ENCODE peak calls at places on chromosomes 6 and 20, in four cellular contexts. One of them, this sample, is unnamed.

GRCh38 chr6:24766685-24767462 is 7.9 kb upstream of the GMNN start:
- DNase-seq in GM23338: no peak
- DNase-seq in RWPE2: no peak
- DNase-seq in GF-D8: no peak
- DNase-seq in this sample: no peak

GRCh38 chr6:133100870-133101269 is 140.3 kb upstream of the EYA4 start:
- DNase-seq in GM23338: no peak
- DNase-seq in RWPE2: no peak
- DNase-seq in GF-D8: no peak
- DNase-seq in this sample: no peak

GRCh38 chr6:108988291-108988690 is 106.4 kb downstream of the SESN1 start:
- DNase-seq in GM23338: no peak
- DNase-seq in RWPE2: no peak
- DNase-seq in GF-D8: no peak
- DNase-seq in this sample: no peak

GRCh38 chr20:43189614-43190331 is at the start of gene PTPRT:
- DNase-seq in GM23338: peak; percentile 24
- DNase-seq in RWPE2: no peak
- DNase-seq in GF-D8: no peak
- DNase-seq in this sample: no peak

GRCh38 chr20:62928246-62928939 is 2.1 kb upstream of the DIDO1 start:
- DNase-seq in GM23338: peak; percentile 86
- DNase-seq in RWPE2: peak; percentile 74
- DNase-seq in GF-D8: peak; percentile 30
- DNase-seq in this sample: no peak

GRCh38 chr20:36836591-36837329 is 39.2 kb upstream of the TLDC2 start:
- DNase-seq in GM23338: peak; percentile 96
- DNase-seq in RWPE2: peak; percentile 90
- DNase-seq in GF-D8: peak; percentile 56
- DNase-seq in this sample: peak; percentile 55

GRCh38 chr6:13000537-13000936 is 284.0 kb downstream of the PHACTR1 start:
- DNase-seq in GM23338: no peak
- DNase-seq in RWPE2: no peak
- DNase-seq in GF-D8: no peak
- DNase-seq in this sample: no peak

GRCh38 chr6:139303176-139303575 is 11.4 kb upstream of the TXLNB start:
- DNase-seq in GM23338: no peak
- DNase-seq in RWPE2: no peak
- DNase-seq in GF-D8: no peak
- DNase-seq in this sample: no peak

GRCh38 chr6:23173231-23173630 is 603.9 kb downstream of the HDGFL1 start:
- DNase-seq in GM23338: no peak
- DNase-seq in RWPE2: no peak
- DNase-seq in GF-D8: peak; percentile 1
- DNase-seq in this sample: no peak

GRCh38 chr20:23255658-23256385 is 94.8 kb upstream of the NXT1 start:
- DNase-seq in GM23338: no peak
- DNase-seq in RWPE2: no peak
- DNase-seq in GF-D8: no peak
- DNase-seq in this sample: no peak